ENCODE peak calls at places on chromosomes 11 and 22, in four cellular contexts. W, P, G and S are unnamed samples. For H3K36me3, the result is how much of the 10 kb centered on the place peaks cover.

GRCh38 chr22:17896552-17896951 is 122.3 kb upstream of the BID start:
- DNase-seq in P (no peak), W (no peak), G (no peak), S (no peak)

GRCh38 chr11:119910056-119910455 is 181.1 kb upstream of the NECTIN1 start:
- DNase-seq in W (no peak), P (no peak), G (no peak), S (no peak)

GRCh38 chr11:99814021-99814420 is 793.3 kb downstream of the CNTN5 start:
- DNase-seq in G (no peak), W (no peak), P (no peak), S (no peak)

GRCh38 chr11:127789887-127790286 is 789.3 kb upstream of the KIRREL3 start:
- DNase-seq in G (no peak), P (no peak), W (no peak), S (no peak)

GRCh38 chr11:68632802-68633201 is 51.5 kb upstream of the GAL start:
- DNase-seq in G (peak), P (peak), W (no peak), S (peak)

GRCh38 chr22:41907436-41908401 is 7.2 kb downstream of the SHISA8 start:
- DNase-seq in G (no peak), P (no peak), W (no peak), S (no peak)

GRCh38 chr11:108672113-108672512 is 7.2 kb downstream of the DDX10 start:
- DNase-seq in G (no peak), P (no peak), W (no peak), S (no peak)

GRCh38 chr11:2825886-2826678 is 59.5 kb downstream of the CDKN1C start:
- DNase-seq in G (peak), W (no peak), P (peak), S (peak)

GRCh38 chr11:8206251-8207079 is 37.6 kb upstream of the RIC3 start:
- DNase-seq in W (no peak), P (no peak), G (no peak), S (no peak)

GRCh38 chr11:127182586-127183203 is 182.1 kb upstream of the KIRREL3 start:
- DNase-seq in P (no peak), G (no peak), W (no peak), S (no peak)

GRCh38 chr22:19880786-19881569 is 26.3 kb upstream of the GNB1L start:
- DNase-seq in W (no peak), P (peak), G (peak), S (peak)
- H3K4me3 ChIP-seq in W (no peak), P (no peak), G (peak), S (peak)

DNA sequence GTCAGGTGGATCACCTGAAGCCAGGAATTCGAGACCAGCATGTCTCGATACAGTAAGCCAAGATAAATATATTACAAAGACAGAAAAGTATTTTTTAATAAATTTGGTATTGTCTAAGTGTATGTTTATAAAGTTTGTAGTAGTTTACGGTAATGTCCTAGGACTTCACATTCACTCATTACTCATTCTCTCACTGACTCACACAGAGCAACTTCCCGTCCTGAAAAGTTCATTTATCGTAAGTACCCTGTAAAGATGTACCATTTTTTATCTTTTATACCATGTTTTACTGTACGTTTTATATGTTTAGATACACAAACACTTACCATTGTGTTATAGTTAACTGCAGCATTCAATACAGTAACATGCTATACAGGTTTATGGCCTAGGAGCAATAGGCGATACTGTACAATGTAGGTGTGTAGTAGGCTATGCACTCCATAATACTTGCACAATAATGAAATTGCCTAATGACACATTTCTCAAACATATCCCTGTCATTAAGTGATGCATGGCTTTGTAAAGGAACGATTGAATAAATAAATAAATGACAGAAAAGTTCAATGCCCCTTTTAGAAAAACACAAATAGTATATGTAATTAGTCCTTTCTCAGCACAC is 12.5 kb upstream of the CARD18 start:
- DNase-seq in W (no peak), P (no peak), G (no peak), S (no peak)
- TF ChIP-seq SUZ12 in W (no peak), P (no peak), G (no peak), S (no peak)

GRCh38 chr11:73034777-73035176 is 107.3 kb downstream of the FCHSD2 start:
- DNase-seq in W (no peak), G (no peak), P (no peak), S (no peak)
- H3K36me3 ChIP-seq in W (under half), G (under half), P (under half), S (under half)

DNA sequence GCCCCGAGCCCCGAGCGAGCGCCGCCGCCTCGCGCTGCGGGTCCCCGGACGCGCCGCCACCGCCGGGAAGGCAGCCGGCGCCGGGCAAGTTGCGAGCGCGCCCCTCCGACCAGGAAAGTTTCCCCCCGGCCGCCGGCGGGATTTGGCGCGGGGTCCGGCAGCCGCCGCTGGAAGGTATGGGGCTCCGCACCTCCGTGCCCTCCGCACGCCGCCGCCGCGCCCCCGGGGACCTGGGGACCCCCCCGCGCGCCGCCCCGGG is 281 bp downstream of the TSPAN18 start:
- DNase-seq in W (no peak), G (no peak), P (no peak), S (no peak)
- H3K4me3 ChIP-seq in W (peak), G (peak), P (peak), S (peak)

GRCh38 chr11:76769071-76769560 is 14.0 kb upstream of the TSKU start:
- DNase-seq in G (no peak), W (no peak), P (no peak), S (no peak)

GRCh38 chr11:76771446-76772099 is 11.6 kb upstream of the TSKU start:
- DNase-seq in W (no peak), G (no peak), P (no peak), S (no peak)

GRCh38 chr11:76772100-76772782 is 10.9 kb upstream of the TSKU start:
- DNase-seq in W (no peak), G (peak), P (no peak), S (no peak)

GRCh38 chr11:76769645-76770586 is 13.2 kb upstream of the TSKU start:
- DNase-seq in G (peak), P (no peak), W (no peak), S (no peak)

GRCh38 chr11:76770642-76771445 is 12.3 kb upstream of the TSKU start:
- DNase-seq in W (no peak), P (no peak), G (peak), S (peak)
- TF ChIP-seq SUZ12 in W (no peak), P (no peak), G (no peak), S (no peak)